ENCODE peak calls at places on chromosomes 2 and 18, in six cellular contexts. F, A, G, B, N and Z are unnamed samples.

GRCh38 chr2:240520143-240520973 is 37.4 kb downstream of the ANKMY1 start:
- DNase-seq in G (no peak), A (no peak), B (no peak), N (no peak), F (no peak), Z (no peak)

GRCh38 chr2:127185093-127185492 is 35.0 kb downstream of the CYP27C1 start:
- DNase-seq in G (no peak), A (no peak), B (no peak), N (no peak), F (no peak), Z (no peak)

GRCh38 chr2:116094196-116094595 is 1651.8 kb downstream of the DPP10 start:
- DNase-seq in G (no peak), N (no peak), B (no peak), A (no peak), F (no peak), Z (no peak)

GRCh38 chr2:44930274-44930826 is 11.2 kb upstream of the SIX3 start:
- DNase-seq in N (no peak), G (no peak), A (no peak), F (no peak), B (no peak), Z (no peak)

GRCh38 chr2:225244933-225245332 is 154.6 kb upstream of the NYAP2 start:
- DNase-seq in B (no peak), N (no peak), F (no peak), G (no peak), A (no peak), Z (no peak)

GRCh38 chr2:182057002-182057401 is 71.3 kb downstream of the PPP1R1C start:
- DNase-seq in N (no peak), A (no peak), F (no peak), G (no peak), B (no peak), Z (no peak)

GRCh38 chr2:27222407-27222806 is 5.2 kb downstream of the CAD start:
- DNase-seq in B (no peak), A (no peak), N (no peak), G (no peak), F (no peak), Z (no peak)

GRCh38 chr18:55566456-55566935 is 21.5 kb downstream of the TCF4 start:
- DNase-seq in G (no peak), A (no peak), F (no peak), N (no peak), B (no peak), Z (no peak)

GRCh38 chr2:41854227-41854626 is 193.6 kb upstream of the PKDCC start:
- DNase-seq in A (no peak), G (no peak), F (no peak), B (no peak), N (no peak), Z (no peak)

GRCh38 chr2:201257381-201257940 is 2.9 kb upstream of the CASP8 start:
- DNase-seq in B (no peak), A (peak; percentile 55), G (no peak), N (no peak), F (no peak), Z (no peak)

GRCh38 chr2:70708376-70709199 is 59.4 kb downstream of the ADD2 start:
- DNase-seq in A (no peak), F (no peak), B (no peak), G (no peak), N (no peak), Z (no peak)

GRCh38 chr2:105291981-105292380 is 37.6 kb downstream of the TGFBRAP1 start:
- DNase-seq in N (no peak), B (no peak), A (no peak), G (no peak), F (no peak), Z (no peak)

GRCh38 chr18:10843533-10843932 is 305.8 kb downstream of the PIEZO2 start:
- DNase-seq in A (no peak), G (no peak), F (no peak), N (no peak), B (no peak), Z (no peak)

GRCh38 chr2:130807659-130808385 is 28.9 kb upstream of the ARHGEF4 start:
- DNase-seq in N (no peak), B (no peak), A (no peak), F (no peak), G (no peak), Z (no peak)

GRCh38 chr2:8003462-8004075 is 678.3 kb upstream of the ID2 start:
- DNase-seq in F (no peak), B (peak; percentile 24), G (no peak), N (peak; percentile 36), A (no peak), Z (no peak)

GRCh38 chr2:149989447-149990063 is 402.0 kb upstream of the MMADHC start:
- DNase-seq in N (no peak), A (no peak), F (no peak), G (no peak), B (no peak), Z (peak; percentile 40)

GRCh38 chr2:100256416-100256815 is 65.9 kb downstream of the LONRF2 start:
- DNase-seq in F (no peak), B (no peak), A (no peak), G (no peak), N (no peak), Z (no peak)

GRCh38 chr2:200378652-200379290 is 72.3 kb downstream of the SPATS2L start:
- DNase-seq in B (no peak), A (no peak), G (no peak), F (no peak), N (no peak), Z (no peak)

GRCh38 chr18:78929502-78929901 is 50.1 kb upstream of the SALL3 start:
- DNase-seq in F (no peak), N (no peak), A (no peak), G (no peak), B (no peak), Z (no peak)

GRCh38 chr2:14654733-14655346 is 22.3 kb downstream of the LRATD1 start:
- DNase-seq in A (no peak), F (no peak), G (no peak), B (no peak), N (no peak), Z (no peak)

GRCh38 chr2:216034065-216034464 is 20.7 kb upstream of the MREG start:
- DNase-seq in A (peak; percentile 65), F (no peak), B (no peak), N (no peak), G (peak; percentile 86), Z (no peak)

GRCh38 chr2:212905640-212906201 is 245.7 kb downstream of the IKZF2 start:
- DNase-seq in G (no peak), N (no peak), F (no peak), A (no peak), B (no peak), Z (peak; percentile 15)